ENCODE peak calls at places on chromosomes 5 and 9, in four cellular contexts. One of them, this sample, is unnamed.

GRCh38 chr9:108634669-108635462 is 220.9 kb downstream of the ACTL7B start:
- DNase-seq in HepG2: no peak
- DNase-seq in H1: no peak
- DNase-seq in GM12878: no peak
- DNase-seq in this sample: no peak

GRCh38 chr5:177230660-177231059 is 72.9 kb downstream of the RAB24 start:
- DNase-seq in H1: no peak
- DNase-seq in GM12878: no peak
- DNase-seq in HepG2: no peak
- DNase-seq in this sample: no peak

GRCh38 chr5:134818776-134819175 is 27.0 kb upstream of the C5orf24 start:
- DNase-seq in H1: no peak
- DNase-seq in HepG2: no peak
- DNase-seq in GM12878: no peak
- DNase-seq in this sample: no peak

GRCh38 chr5:40291338-40291737 is 388.4 kb upstream of the PTGER4 start:
- DNase-seq in H1: no peak
- DNase-seq in GM12878: no peak
- DNase-seq in HepG2: no peak
- DNase-seq in this sample: no peak

GRCh38 chr9:106403081-106403480 is 459.9 kb upstream of the ZNF462 start:
- DNase-seq in GM12878: no peak
- DNase-seq in HepG2: peak; percentile 10
- DNase-seq in H1: no peak
- DNase-seq in this sample: no peak

GRCh38 chr5:151477106-151477505 is 29.7 kb downstream of the SLC36A1 start:
- DNase-seq in GM12878: no peak
- DNase-seq in HepG2: no peak
- DNase-seq in H1: no peak
- DNase-seq in this sample: no peak

GRCh38 chr9:69089491-69089890 is 53.9 kb downstream of the FXN start:
- DNase-seq in HepG2: no peak
- DNase-seq in H1: no peak
- DNase-seq in GM12878: no peak
- DNase-seq in this sample: no peak

GRCh38 chr9:5510360-5510931 is at the start of gene PDCD1LG2:
- DNase-seq in H1: no peak
- DNase-seq in HepG2: no peak
- DNase-seq in GM12878: peak; percentile 76
- DNase-seq in this sample: no peak

GRCh38 chr9:116322521-116322920 is 168.9 kb downstream of the PAPPA start:
- DNase-seq in HepG2: no peak
- DNase-seq in GM12878: no peak
- DNase-seq in H1: no peak
- DNase-seq in this sample: no peak

GRCh38 chr5:169691473-169691872 is 54.4 kb downstream of the DOCK2 start:
- DNase-seq in HepG2: no peak
- DNase-seq in H1: no peak
- DNase-seq in GM12878: no peak
- DNase-seq in this sample: no peak

GRCh38 chr5:97111004-97111403 is 31.4 kb downstream of the LIX1 start:
- DNase-seq in HepG2: no peak
- DNase-seq in H1: no peak
- DNase-seq in GM12878: no peak
- DNase-seq in this sample: no peak

GRCh38 chr5:65862384-65862783 is 64.0 kb upstream of the ERBIN start:
- DNase-seq in H1: no peak
- DNase-seq in HepG2: no peak
- DNase-seq in GM12878: no peak
- DNase-seq in this sample: no peak

GRCh38 chr5:171405615-171406014 is 13.8 kb upstream of the FGF18 start:
- DNase-seq in GM12878: no peak
- DNase-seq in H1: no peak
- DNase-seq in HepG2: no peak
- DNase-seq in this sample: no peak

GRCh38 chr9:6564868-6565267 is 80.7 kb downstream of the GLDC start:
- DNase-seq in H1: no peak
- DNase-seq in HepG2: no peak
- DNase-seq in GM12878: no peak
- DNase-seq in this sample: no peak

GRCh38 chr5:141326088-141326854 is 4.0 kb upstream of the PCDHGA1 start:
- DNase-seq in HepG2: peak; percentile 58
- DNase-seq in H1: no peak
- DNase-seq in GM12878: no peak
- DNase-seq in this sample: no peak

GRCh38 chr9:108834959-108835696 is 20.7 kb downstream of the ACTL7B start:
- DNase-seq in H1: no peak
- DNase-seq in HepG2: no peak
- DNase-seq in GM12878: no peak
- DNase-seq in this sample: no peak

GRCh38 chr9:121860213-121860612 is 208.8 kb downstream of the DAB2IP start:
- DNase-seq in HepG2: no peak
- DNase-seq in H1: no peak
- DNase-seq in GM12878: no peak
- DNase-seq in this sample: no peak

GRCh38 chr9:13088734-13089427 is 190.6 kb downstream of the MPDZ start:
- DNase-seq in HepG2: peak; percentile 36
- DNase-seq in H1: peak; percentile 10
- DNase-seq in GM12878: no peak
- DNase-seq in this sample: peak; percentile 63

GRCh38 chr5:135116146-135116545 is 82.1 kb upstream of the PITX1 start:
- DNase-seq in HepG2: no peak
- DNase-seq in GM12878: no peak
- DNase-seq in H1: no peak
- DNase-seq in this sample: no peak

DNA sequence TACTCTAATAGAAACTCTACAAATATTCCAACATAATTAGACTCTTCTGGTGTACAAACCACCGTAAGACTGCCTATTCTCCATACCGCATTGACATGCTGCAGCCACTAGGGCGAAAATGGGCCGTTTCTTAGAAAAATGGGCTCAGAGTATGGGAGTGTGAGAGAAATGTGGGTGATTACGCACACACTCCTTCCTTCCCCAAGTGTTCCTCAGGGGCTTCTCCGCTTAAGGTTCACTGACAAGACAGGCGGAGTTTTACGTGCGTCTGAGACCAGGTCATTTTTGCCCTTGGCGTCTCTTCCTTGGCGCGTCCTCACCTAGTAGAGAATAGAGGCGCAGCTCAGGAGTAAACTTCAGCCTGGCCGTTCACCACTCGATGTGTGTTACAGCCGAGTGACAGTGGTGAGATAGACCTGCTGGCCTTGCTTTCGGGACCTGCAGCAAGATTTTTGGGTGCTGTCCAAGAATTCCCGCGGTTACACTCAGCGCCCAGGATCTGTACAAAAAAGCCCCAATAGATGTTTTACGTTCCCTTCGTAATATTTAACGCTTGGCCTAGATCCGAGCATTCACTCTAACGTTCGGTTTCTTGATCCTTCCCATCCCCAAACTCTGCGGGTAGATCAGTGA is 1.8 kb upstream of the NTRK2 start:
- DNase-seq in GM12878: no peak
- DNase-seq in H1: no peak
- DNase-seq in HepG2: no peak
- DNase-seq in this sample: no peak
- H3K9ac ChIP-seq in GM12878: no peak overlapping the region
- H3K9ac ChIP-seq in H1: no peak overlapping the region
- H3K9ac ChIP-seq in HepG2: no peak overlapping the region
- H3K9ac ChIP-seq in this sample: peak overlapping the region; percentile 18

GRCh38 chr9:35322075-35322885 is 160.5 kb downstream of the UNC13B start:
- DNase-seq in GM12878: no peak
- DNase-seq in HepG2: no peak
- DNase-seq in H1: no peak
- DNase-seq in this sample: no peak
- TF ChIP-seq SUZ12 in GM12878: no peak
- TF ChIP-seq SUZ12 in HepG2: no peak
- TF ChIP-seq SUZ12 in H1: no peak
- TF ChIP-seq SUZ12 in this sample: no peak

GRCh38 chr5:53035868-53036381 is 46.8 kb downstream of the ITGA2 start:
- DNase-seq in H1: no peak
- DNase-seq in GM12878: no peak
- DNase-seq in HepG2: no peak
- DNase-seq in this sample: peak; percentile 6
- TF ChIP-seq ZNF274 in H1: no peak
- TF ChIP-seq ZNF274 in GM12878: no peak
- TF ChIP-seq ZNF274 in HepG2: no peak
- TF ChIP-seq ZNF274 in this sample: no peak

GRCh38 chr5:126883801-126884200 is 106.9 kb downstream of the LMNB1 start:
- DNase-seq in H1: no peak
- DNase-seq in HepG2: no peak
- DNase-seq in GM12878: no peak
- DNase-seq in this sample: no peak
- H3K9ac ChIP-seq in H1: no peak overlapping the region
- H3K9ac ChIP-seq in HepG2: no peak overlapping the region
- H3K9ac ChIP-seq in GM12878: no peak overlapping the region
- H3K9ac ChIP-seq in this sample: no peak overlapping the region

GRCh38 chr5:99088309-99088708 is 159.5 kb upstream of the CHD1 start:
- DNase-seq in HepG2: peak; percentile 1
- DNase-seq in GM12878: no peak
- DNase-seq in H1: no peak
- DNase-seq in this sample: no peak
- TF ChIP-seq SUZ12 in HepG2: no peak
- TF ChIP-seq SUZ12 in GM12878: no peak
- TF ChIP-seq SUZ12 in H1: no peak
- TF ChIP-seq SUZ12 in this sample: no peak

DNA sequence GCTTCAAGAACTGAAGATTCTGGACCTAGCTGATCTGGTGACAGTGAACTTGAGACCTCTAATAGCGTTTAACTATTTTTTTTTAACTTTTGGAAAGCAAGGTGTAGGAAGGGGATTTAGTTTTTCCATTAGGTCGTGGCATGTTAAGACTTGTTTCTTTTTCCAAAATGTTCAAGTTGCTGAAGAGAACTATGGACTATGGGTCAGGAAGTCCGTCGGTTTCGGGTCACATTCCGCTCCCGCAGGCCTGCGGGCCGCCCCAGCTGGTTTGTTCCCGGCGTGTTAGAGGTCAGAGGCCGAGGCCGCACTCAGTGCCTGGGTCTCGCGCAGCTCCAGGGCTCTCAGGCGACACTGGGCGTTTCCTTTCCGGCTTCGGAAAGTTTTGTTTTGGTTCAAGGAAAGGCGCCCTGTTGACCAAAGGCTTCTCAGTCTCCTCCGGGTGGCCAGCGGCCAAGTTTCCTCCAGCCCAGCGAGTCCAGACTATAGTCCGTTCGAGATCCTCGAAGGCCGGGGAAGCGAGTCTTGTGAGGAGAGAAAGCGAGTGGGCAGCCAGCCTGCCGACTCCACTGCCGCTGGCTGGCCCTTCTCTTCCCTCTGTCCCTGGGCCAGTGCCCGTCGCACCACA is 586 bp upstream of the FCHO2 start:
- DNase-seq in GM12878: no peak
- DNase-seq in H1: no peak
- DNase-seq in HepG2: peak; percentile 64
- DNase-seq in this sample: no peak
- TF ChIP-seq ZNF274 in GM12878: no peak
- TF ChIP-seq ZNF274 in H1: no peak
- TF ChIP-seq ZNF274 in HepG2: no peak
- TF ChIP-seq ZNF274 in this sample: no peak

GRCh38 chr9:128107260-128107970 is 20.1 kb downstream of the PTGES2 start:
- DNase-seq in HepG2: no peak
- DNase-seq in GM12878: no peak
- DNase-seq in H1: no peak
- DNase-seq in this sample: no peak
- H3K9ac ChIP-seq in HepG2: no peak overlapping the region
- H3K9ac ChIP-seq in GM12878: no peak overlapping the region
- H3K9ac ChIP-seq in H1: no peak overlapping the region
- H3K9ac ChIP-seq in this sample: no peak overlapping the region

GRCh38 chr9:111163738-111164399 is 125.6 kb upstream of the LPAR1 start:
- DNase-seq in HepG2: no peak
- DNase-seq in H1: no peak
- DNase-seq in GM12878: no peak
- DNase-seq in this sample: no peak
- TF ChIP-seq SUZ12 in HepG2: no peak
- TF ChIP-seq SUZ12 in H1: no peak
- TF ChIP-seq SUZ12 in GM12878: no peak
- TF ChIP-seq SUZ12 in this sample: no peak